ENCODE peak calls at places on chromosomes 11 and 22, in five cellular contexts. Z is cardiac muscle cell, M is fibroblast of lung, H is pancreas, K is caudate nucleus. D is an unnamed sample.

GRCh38 chr11:62147545-62147944 is 23.7 kb downstream of the INCENP start:
- DNase-seq in Z (no peak), M (no peak), H (no peak), K (no peak), D (no peak)

GRCh38 chr11:12249590-12250260 is 127.6 kb upstream of the PARVA start:
- DNase-seq in Z (peak), M (no peak), H (peak), K (no peak), D (no peak)

GRCh38 chr11:64258356-64258755 is 7.0 kb downstream of the PLCB3 start:
- DNase-seq in Z (no peak), M (no peak), H (no peak), K (no peak), D (no peak)

GRCh38 chr11:86395061-86395551 is 20.4 kb downstream of the CCDC81 start:
- DNase-seq in Z (no peak), M (peak), H (no peak), K (peak), D (peak)

GRCh38 chr22:32583921-32584335 is 109.3 kb downstream of the FBXO7 start:
- DNase-seq in Z (peak), M (peak), H (no peak), K (no peak), D (no peak)

GRCh38 chr11:47269002-47269828 is 718 bp upstream of the MADD start:
- DNase-seq in Z (peak), M (peak), H (peak), K (peak), D (peak)

GRCh38 chr22:23478175-23478574 is 101.9 kb downstream of the IGLL1 start:
- DNase-seq in Z (peak), M (peak), H (no peak), K (no peak), D (no peak)

GRCh38 chr11:8928981-8929615 is 3.6 kb downstream of the C11orf16 start:
- DNase-seq in Z (no peak), M (peak), H (no peak), K (no peak), D (no peak)

GRCh38 chr11:72700026-72700610 is 25.9 kb upstream of the PDE2A start:
- DNase-seq in Z (peak), M (peak), H (no peak), K (peak), D (no peak)

GRCh38 chr11:70434813-70435300 is 36.5 kb downstream of the CTTN start:
- DNase-seq in Z (no peak), M (no peak), H (no peak), K (no peak), D (no peak)

GRCh38 chr22:37843746-37844089 is 416 bp downstream of the ANKRD54 start:
- DNase-seq in Z (peak), M (no peak), H (no peak), K (no peak), D (no peak)

GRCh38 chr11:119421941-119422504 is 949 bp downstream of the THY1 start:
- DNase-seq in Z (peak), M (peak), H (no peak), K (peak), D (peak)

GRCh38 chr22:40766956-40767355 is 52.2 kb downstream of the SLC25A17 start:
- DNase-seq in Z (no peak), M (no peak), H (no peak), K (no peak), D (no peak)

GRCh38 chr22:50118557-50119168 is 28.9 kb downstream of the MOV10L1 start:
- DNase-seq in Z (peak), M (peak), H (no peak), K (no peak), D (no peak)

GRCh38 chr11:46307785-46308341 is 30.4 kb downstream of the CREB3L1 start:
- DNase-seq in Z (no peak), M (no peak), H (no peak), K (no peak), D (no peak)

GRCh38 chr11:69433741-69434140 is 47.7 kb upstream of the LINC01488 start:
- DNase-seq in Z (no peak), M (no peak), H (no peak), K (no peak), D (no peak)

GRCh38 chr11:35307221-35307621 is 112.1 kb downstream of the SLC1A2 start:
- DNase-seq in Z (no peak), M (no peak), H (no peak), K (no peak), D (peak)

GRCh38 chr11:86069408-86070086 is 663 bp upstream of the PICALM start:
- DNase-seq in Z (peak), M (peak), H (no peak), K (peak), D (peak)

GRCh38 chr11:65849366-65849765 is 8.6 kb downstream of the CFL1 start:
- DNase-seq in Z (no peak), M (no peak), H (no peak), K (no peak), D (no peak)

GRCh38 chr22:43500792-43501785 is 89.3 kb downstream of the MPPED1 start:
- DNase-seq in Z (no peak), M (no peak), H (no peak), K (no peak), D (no peak)

GRCh38 chr22:28855355-28856094 is 27.8 kb upstream of the ZNRF3 start:
- DNase-seq in Z (peak), M (peak), H (peak), K (peak), D (no peak)

GRCh38 chr11:35107866-35108265 is 31.1 kb upstream of the CD44 start:
- DNase-seq in Z (no peak), M (no peak), H (no peak), K (no peak), D (no peak)

GRCh38 chr11:88552377-88553029 is 215.0 kb upstream of the CTSC start:
- DNase-seq in Z (peak), M (peak), H (peak), K (no peak), D (peak)

GRCh38 chr11:117197516-117198456 is 1.4 kb upstream of the TAGLN start:
- DNase-seq in Z (peak), M (peak), H (no peak), K (no peak), D (no peak)

GRCh38 chr11:102831128-102831708 is 12.2 kb downstream of the MMP3 start:
- DNase-seq in Z (peak), M (peak), H (no peak), K (no peak), D (no peak)

GRCh38 chr11:81497202-81497804 is 1236.4 kb downstream of the FAM181B start:
- DNase-seq in Z (peak), M (peak), H (no peak), K (no peak), D (no peak)

GRCh38 chr11:66692446-66692845 is 14.8 kb upstream of the RBM4B start:
- DNase-seq in Z (no peak), M (no peak), H (no peak), K (no peak), D (no peak)

GRCh38 chr22:34798605-34799004 is 267.4 kb upstream of the ISX start:
- DNase-seq in Z (no peak), M (peak), H (no peak), K (no peak), D (no peak)

GRCh38 chr11:69217276-69218105 is 61.8 kb downstream of the SMIM38 start:
- DNase-seq in Z (no peak), M (no peak), H (no peak), K (peak), D (no peak)

GRCh38 chr11:130582176-130582575 is 133.7 kb downstream of the ADAMTS15 start:
- DNase-seq in Z (no peak), M (no peak), H (no peak), K (no peak), D (no peak)

GRCh38 chr11:17256512-17256911 is 20.0 kb upstream of the NUCB2 start:
- DNase-seq in Z (peak), M (peak), H (no peak), K (no peak), D (no peak)

GRCh38 chr11:44600261-44600660 is 34.8 kb downstream of the CD82 start:
- DNase-seq in Z (no peak), M (no peak), H (no peak), K (no peak), D (no peak)

GRCh38 chr11:6468712-6469495 is 4.8 kb downstream of the TRIM3 start:
- DNase-seq in Z (peak), M (peak), H (peak), K (peak), D (peak)

GRCh38 chr11:27627979-27628378 is 72.3 kb downstream of the BDNF start:
- DNase-seq in Z (no peak), M (no peak), H (no peak), K (no peak), D (no peak)

GRCh38 chr11:69912911-69913451 is 93.8 kb upstream of the FGF3 start:
- DNase-seq in Z (no peak), M (no peak), H (no peak), K (no peak), D (peak)

GRCh38 chr22:43390166-43390565 is 21.6 kb upstream of the MPPED1 start:
- DNase-seq in Z (no peak), M (no peak), H (no peak), K (no peak), D (no peak)

GRCh38 chr11:15793032-15793996 is 563.0 kb downstream of the SOX6 start:
- DNase-seq in Z (peak), M (peak), H (no peak), K (no peak), D (no peak)

GRCh38 chr22:42343136-42343484 is 72.7 kb upstream of the TCF20 start:
- DNase-seq in Z (no peak), M (peak), H (no peak), K (no peak), D (no peak)

GRCh38 chr11:94602430-94603372 is 35.5 kb downstream of the PIWIL4 start:
- DNase-seq in Z (peak), M (peak), H (peak), K (peak), D (peak)

GRCh38 chr22:46742576-46743221 is 4.6 kb upstream of the CERK start:
- DNase-seq in Z (no peak), M (no peak), H (no peak), K (no peak), D (no peak)
- H3K27ac ChIP-seq in Z (no peak), M (no peak), H (no peak), K (no peak), D (no peak)

GRCh38 chr11:122797651-122798050 is 40.6 kb upstream of the CRTAM start:
- DNase-seq in Z (peak), M (no peak), H (no peak), K (no peak), D (no peak)
- H3K27ac ChIP-seq in Z (no peak), M (no peak), H (no peak), K (no peak), D (no peak)

GRCh38 chr11:637333-637592 is 194 bp downstream of the DRD4 start:
- DNase-seq in Z (no peak), M (no peak), H (no peak), K (no peak), D (no peak)

GRCh38 chr11:638616-639323 is 1.7 kb downstream of the DRD4 start:
- DNase-seq in Z (no peak), M (peak), H (no peak), K (no peak), D (no peak)

GRCh38 chr11:637593-638507 is 781 bp downstream of the DRD4 start:
- DNase-seq in Z (no peak), M (no peak), H (no peak), K (no peak), D (no peak)

GRCh38 chr11:640021-640706 is 3.1 kb downstream of the DRD4 start:
- DNase-seq in Z (no peak), M (no peak), H (no peak), K (no peak), D (no peak)

GRCh38 chr11:639324-639977 is 2.4 kb downstream of the DRD4 start:
- DNase-seq in Z (no peak), M (no peak), H (no peak), K (no peak), D (no peak)
- H3K27ac ChIP-seq in Z (no peak), M (no peak), H (no peak), K (no peak), D (no peak)

DNA sequence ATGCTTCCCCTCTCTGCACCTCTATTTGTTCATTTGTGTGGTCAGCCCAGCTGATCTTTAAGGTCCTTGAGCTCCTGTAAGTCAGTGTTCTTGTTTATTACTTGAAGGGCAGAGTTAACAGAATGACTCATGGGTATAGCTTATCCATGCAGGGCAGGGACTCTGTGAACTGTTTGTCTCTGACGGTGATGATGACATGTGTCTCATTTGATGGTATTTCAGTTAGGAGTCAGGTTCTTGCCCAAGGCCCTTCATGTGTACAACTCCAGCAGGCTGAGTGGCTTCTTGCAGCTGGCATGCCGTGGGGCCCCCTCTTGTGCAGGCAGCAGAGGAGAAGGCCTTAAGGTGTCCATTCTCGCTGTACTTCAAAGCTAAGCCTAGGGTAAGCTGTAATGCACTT is 165.1 kb downstream of the DBX1 start:
- DNase-seq in Z (peak), M (peak), H (peak), K (no peak), D (no peak)
- H3K27ac ChIP-seq in Z (peak), M (peak), H (no peak), K (no peak), D (no peak)

GRCh38 chr11:2222479-2222878 is 47.9 kb downstream of the ASCL2 start:
- DNase-seq in Z (peak), M (no peak), H (no peak), K (no peak), D (no peak)

GRCh38 chr11:2221591-2221990 is 48.8 kb downstream of the ASCL2 start:
- DNase-seq in Z (no peak), M (no peak), H (no peak), K (no peak), D (no peak)

GRCh38 chr11:2224254-2224653 is 46.1 kb downstream of the ASCL2 start:
- DNase-seq in Z (no peak), M (no peak), H (no peak), K (no peak), D (no peak)

GRCh38 chr11:2221024-2221423 is 49.4 kb downstream of the ASCL2 start:
- DNase-seq in Z (no peak), M (no peak), H (no peak), K (no peak), D (no peak)

DNA sequence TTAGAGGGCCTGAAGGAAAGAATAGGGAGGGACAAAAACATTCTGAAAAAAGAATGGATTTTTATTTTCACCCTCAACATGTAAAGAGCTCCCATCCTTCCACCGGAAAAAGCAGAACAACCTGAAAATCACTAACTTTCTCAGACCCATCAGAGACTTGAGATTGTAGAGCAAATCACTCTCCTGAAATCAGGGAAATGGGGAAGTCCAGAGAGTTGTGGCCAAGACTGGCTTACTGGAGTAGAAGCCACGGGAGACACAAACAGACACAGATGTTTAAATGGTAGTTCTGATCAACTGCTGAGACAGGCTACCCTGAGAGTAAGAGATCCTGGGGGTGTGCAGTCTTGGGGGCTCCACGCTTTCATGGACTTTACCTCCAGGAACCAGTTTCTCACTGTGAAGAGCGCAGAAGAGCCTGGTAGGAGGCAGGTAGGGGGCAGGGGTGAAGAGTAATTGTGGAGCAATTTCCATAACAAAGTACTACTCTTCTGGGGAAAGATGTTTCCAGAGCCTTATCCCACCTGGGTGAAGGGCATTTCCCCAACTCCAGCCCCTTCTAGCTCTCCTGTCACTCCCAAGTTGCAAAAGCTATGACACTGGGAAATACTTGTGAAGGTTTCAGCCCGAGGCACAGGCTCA is 47.1 kb downstream of the ASCL2 start:
- DNase-seq in Z (no peak), M (no peak), H (no peak), K (no peak), D (no peak)
- H3K27ac ChIP-seq in Z (no peak), M (no peak), H (no peak), K (no peak), D (no peak)

GRCh38 chr11:126424471-126425039 is 69.1 kb downstream of the ST3GAL4 start:
- DNase-seq in Z (no peak), M (no peak), H (no peak), K (no peak), D (no peak)

GRCh38 chr11:126423743-126424142 is 68.3 kb downstream of the ST3GAL4 start:
- DNase-seq in Z (no peak), M (no peak), H (peak), K (peak), D (no peak)

GRCh38 chr11:126421243-126421642 is 65.8 kb downstream of the ST3GAL4 start:
- DNase-seq in Z (no peak), M (no peak), H (no peak), K (peak), D (no peak)

GRCh38 chr11:126422446-126422845 is 67.0 kb downstream of the ST3GAL4 start:
- DNase-seq in Z (no peak), M (no peak), H (no peak), K (no peak), D (no peak)

GRCh38 chr11:126423154-126423553 is 67.7 kb downstream of the ST3GAL4 start:
- DNase-seq in Z (no peak), M (no peak), H (no peak), K (no peak), D (no peak)
- H3K27ac ChIP-seq in Z (no peak), M (no peak), H (no peak), K (no peak), D (no peak)

GRCh38 chr22:48635031-48635430 is 1192.6 kb downstream of the BRD1 start:
- DNase-seq in Z (no peak), M (no peak), H (no peak), K (no peak), D (no peak)
- H3K27ac ChIP-seq in Z (no peak), M (no peak), H (no peak), K (no peak), D (peak)

GRCh38 chr11:120522736-120523135 is 11.2 kb downstream of the GRIK4 start:
- DNase-seq in Z (no peak), M (no peak), H (no peak), K (no peak), D (no peak)
- H3K27ac ChIP-seq in Z (no peak), M (no peak), H (no peak), K (no peak), D (no peak)